ENCODE peak calls at places on chromosomes 2 and 18, in five cellular contexts. T is DND-41, G is IMR-90, V is lower lobe of right lung, C is cardiac fibroblast. S is an unnamed sample.

GRCh38 chr18:79484661-79485621 is 89.2 kb downstream of the NFATC1 start:
- DNase-seq in T (no peak), G (peak), V (peak), C (peak), S (peak)

GRCh38 chr18:69085933-69086332 is 288.1 kb downstream of the CCDC102B start:
- DNase-seq in T (no peak), G (no peak), V (no peak), C (no peak), S (no peak)

GRCh38 chr2:71748227-71748626 is 294.9 kb downstream of the DYSF start:
- DNase-seq in T (no peak), G (peak), V (no peak), C (peak), S (no peak)

GRCh38 chr2:102421890-102422759 is 835 bp upstream of the IL18RAP start:
- DNase-seq in T (no peak), G (no peak), V (no peak), C (no peak), S (no peak)

GRCh38 chr2:12765203-12765602 is 48.5 kb downstream of the TRIB2 start:
- DNase-seq in T (no peak), G (peak), V (no peak), C (no peak), S (no peak)

GRCh38 chr2:224031358-224031970 is 7.6 kb downstream of the SERPINE2 start:
- DNase-seq in T (no peak), G (no peak), V (no peak), C (no peak), S (no peak)

GRCh38 chr2:214960677-214961076 is 151.2 kb upstream of the BARD1 start:
- DNase-seq in T (no peak), G (peak), V (no peak), C (peak), S (no peak)

GRCh38 chr2:179642462-179642861 is 218.9 kb downstream of the ZNF385B start:
- DNase-seq in T (no peak), G (no peak), V (no peak), C (no peak), S (no peak)

GRCh38 chr2:197804758-197805597 is 585 bp downstream of the PLCL1 start:
- DNase-seq in T (peak), G (peak), V (peak), C (peak), S (no peak)

GRCh38 chr2:68222287-68222686 is 30.0 kb downstream of the PPP3R1 start:
- DNase-seq in T (no peak), G (no peak), V (no peak), C (no peak), S (no peak)

GRCh38 chr2:236177967-236178909 is 10.1 kb upstream of the GBX2 start:
- DNase-seq in T (no peak), G (peak), V (no peak), C (peak), S (no peak)

GRCh38 chr18:54358495-54358793 is 738 bp downstream of the C18orf54 start:
- DNase-seq in T (no peak), G (peak), V (no peak), C (peak), S (no peak)

GRCh38 chr2:79159653-79160052 is at the start of gene REG3A:
- DNase-seq in T (no peak), G (no peak), V (no peak), C (no peak), S (no peak)

GRCh38 chr2:11102956-11103860 is 52.1 kb upstream of the SLC66A3 start:
- DNase-seq in T (no peak), G (no peak), V (no peak), C (no peak), S (no peak)

GRCh38 chr18:23844991-23845680 is 155.9 kb downstream of the LAMA3 start:
- DNase-seq in T (no peak), G (no peak), V (no peak), C (peak), S (no peak)

GRCh38 chr2:228938629-228939028 is 332.5 kb downstream of the PID1 start:
- DNase-seq in T (no peak), G (no peak), V (no peak), C (peak), S (peak)

GRCh38 chr2:27980242-27980641 is 89.7 kb downstream of the BABAM2 start:
- DNase-seq in T (no peak), G (no peak), V (no peak), C (no peak), S (no peak)

GRCh38 chr2:233413529-233414272 is 59.4 kb downstream of the DGKD start:
- DNase-seq in T (no peak), G (peak), V (peak), C (peak), S (no peak)

GRCh38 chr2:240237609-240238151 is 97.2 kb upstream of the OTOS start:
- DNase-seq in T (no peak), G (peak), V (peak), C (peak), S (no peak)

GRCh38 chr2:42230891-42231290 is 61.7 kb downstream of the EML4 start:
- DNase-seq in T (no peak), G (peak), V (no peak), C (peak), S (no peak)

GRCh38 chr2:61759718-61760117 is 94.1 kb downstream of the FAM161A start:
- DNase-seq in T (no peak), G (peak), V (no peak), C (peak), S (peak)

GRCh38 chr18:36058674-36059073 is 8.7 kb downstream of the RPRD1A start:
- DNase-seq in T (no peak), G (no peak), V (no peak), C (no peak), S (no peak)

GRCh38 chr2:85015653-85016360 is 44.8 kb downstream of the KCMF1 start:
- DNase-seq in T (no peak), G (no peak), V (no peak), C (peak), S (no peak)
- TF ChIP-seq CTCF in T (no peak), G (peak), V (no peak), C (peak), S (peak)

GRCh38 chr2:38147333-38148121 is 71.6 kb upstream of the CYP1B1 start:
- DNase-seq in T (no peak), G (peak), V (no peak), C (peak), S (peak)

GRCh38 chr2:38148501-38148900 is 72.5 kb upstream of the CYP1B1 start:
- DNase-seq in T (no peak), G (peak), V (no peak), C (peak), S (no peak)

GRCh38 chr2:38146302-38146916 is 70.5 kb upstream of the CYP1B1 start:
- DNase-seq in T (peak), G (peak), V (peak), C (peak), S (peak)

GRCh38 chr2:38145226-38145625 is 69.3 kb upstream of the CYP1B1 start:
- DNase-seq in T (no peak), G (no peak), V (no peak), C (no peak), S (no peak)

DNA sequence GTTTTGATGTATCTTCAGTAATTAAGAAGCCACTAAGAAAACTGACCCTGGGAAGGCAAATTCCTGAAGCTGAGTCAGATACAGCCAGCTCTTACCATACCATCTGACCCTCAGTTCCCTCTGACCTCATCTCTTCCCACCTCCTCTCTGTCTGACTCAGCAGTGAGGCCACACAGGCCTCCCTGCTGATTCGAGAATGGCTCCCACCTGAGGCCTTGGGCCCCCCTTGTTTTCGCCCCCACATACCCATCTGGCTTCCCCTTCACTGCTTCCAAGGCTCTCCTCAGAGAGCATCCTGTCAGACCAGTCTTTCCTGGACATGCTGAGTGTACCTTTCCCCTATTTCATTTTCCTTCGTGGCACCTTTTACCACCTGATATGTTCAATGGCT is 71.0 kb upstream of the CYP1B1 start:
- DNase-seq in T (no peak), G (peak), V (no peak), C (peak), S (peak)
- H3K4me3 ChIP-seq in T (no peak), G (no peak), V (no peak), C (no peak), S (no peak)

GRCh38 chr2:58533376-58533775 is 292.3 kb upstream of the FANCL start:
- DNase-seq in T (no peak), G (no peak), V (no peak), C (no peak), S (no peak)
- TF ChIP-seq CTCF in T (no peak), G (no peak), V (no peak), C (no peak), S (no peak)

GRCh38 chr18:48943736-48944527 is 6.8 kb downstream of the SMAD7 start:
- DNase-seq in T (peak), G (no peak), V (no peak), C (no peak), S (no peak)
- H3K4me3 ChIP-seq in T (no peak), G (no peak), V (peak), C (no peak), S (peak)

DNA sequence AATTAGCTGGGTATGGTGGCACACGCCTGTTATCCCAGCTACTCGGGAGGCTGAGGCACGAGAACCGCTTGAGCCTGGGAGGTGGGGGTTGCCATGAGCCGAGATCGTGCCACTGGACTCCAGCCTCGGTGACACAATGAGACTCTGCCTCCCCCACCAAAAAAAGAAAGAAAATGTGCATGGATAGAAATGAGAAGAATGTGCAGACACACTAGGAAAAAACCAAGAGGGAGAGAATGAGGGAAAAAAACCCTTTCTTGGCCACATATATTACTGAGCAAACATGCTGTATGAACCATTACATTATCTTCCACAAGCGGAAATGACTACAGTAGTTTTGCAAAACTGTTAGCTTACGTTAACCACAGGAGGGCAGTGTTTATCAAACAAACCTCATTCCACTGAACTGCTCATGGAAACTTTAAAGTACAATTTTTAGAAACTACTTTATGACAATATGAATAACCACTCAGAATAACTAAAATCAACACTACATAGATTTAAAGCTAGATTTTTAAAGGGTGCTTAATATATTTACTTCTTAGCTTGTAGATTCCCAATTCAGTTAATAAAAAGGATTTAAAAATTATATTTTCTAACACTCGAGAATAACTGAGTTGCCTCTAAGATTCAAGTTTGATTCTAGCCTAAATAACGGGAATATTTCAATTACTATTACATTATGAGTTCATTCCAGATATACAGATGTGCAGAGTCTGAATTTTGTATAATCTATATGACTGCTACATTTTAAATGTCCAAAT is 26.4 kb downstream of the ASXL2 start:
- DNase-seq in T (peak), G (peak), V (no peak), C (peak), S (peak)
- TF ChIP-seq CTCF in T (peak), G (peak), V (peak), C (peak), S (peak)

DNA sequence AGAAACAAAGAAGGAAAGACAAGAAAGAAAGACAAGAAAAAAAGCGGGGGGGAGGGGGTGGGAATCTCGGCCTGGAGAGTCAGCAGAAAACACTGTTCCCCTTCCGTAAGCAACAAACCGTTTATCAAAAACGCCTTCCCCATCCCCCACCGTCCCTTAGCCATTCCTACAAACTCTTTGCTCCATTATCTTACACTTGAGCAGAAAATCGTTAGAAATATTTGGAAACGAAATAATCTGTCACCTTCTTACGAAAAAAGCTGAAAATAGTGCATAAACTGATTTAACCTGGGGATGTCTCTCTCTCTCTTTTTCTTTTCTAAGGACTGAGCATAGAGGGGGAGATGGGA is 3.2 kb downstream of the PTGR3 start:
- DNase-seq in T (no peak), G (peak), V (no peak), C (no peak), S (no peak)
- H3K4me3 ChIP-seq in T (no peak), G (peak), V (peak), C (no peak), S (peak)

DNA sequence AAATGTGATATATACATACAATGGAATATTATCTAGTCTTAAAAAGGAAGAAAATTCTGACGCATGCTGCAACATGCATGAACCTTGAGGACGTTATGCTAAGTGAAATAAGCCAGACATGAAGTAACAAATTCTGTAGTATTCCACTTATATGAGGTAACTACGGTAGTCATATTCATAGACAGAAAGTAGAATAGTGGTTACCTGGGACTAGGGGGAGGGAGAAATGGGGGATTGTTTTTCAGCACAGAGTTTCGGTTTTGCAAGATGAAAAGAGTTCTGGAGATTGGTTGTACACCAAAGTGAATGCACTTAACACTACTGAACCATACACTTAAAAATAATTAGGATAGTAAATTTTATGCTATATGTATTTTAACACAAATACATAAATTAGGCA is 215.9 kb upstream of the FBXO11 start:
- DNase-seq in T (no peak), G (no peak), V (no peak), C (no peak), S (no peak)
- TF ChIP-seq CTCF in T (no peak), G (no peak), V (no peak), C (no peak), S (no peak)

S was measured in astrocyte of the cerebellum.